ENCODE peak calls at places on chromosomes 5 and 9, in ten cellular contexts. A is T47D, L is ascending aorta, C is T-cell, J is lower leg skin, R is DMS79 treated with DMSO at 0.1 percent for 48 hours, G is HEK293T, F is Calu3, X is DMS153, I is midbrain. P is an unnamed sample.

GRCh38 chr9:6968271-6968670 is 210.5 kb downstream of the KDM4C start:
- DNase-seq in A (no peak), L (no peak), C (no peak), J (no peak), R (no peak), G (no peak), F (no peak), X (no peak), I (no peak), P (no peak)

GRCh38 chr5:135458921-135459331 is 6.8 kb upstream of the TIFAB start:
- DNase-seq in A (no peak), L (no peak), C (no peak), J (no peak), R (peak; percentile 2), G (no peak), F (peak; percentile 83), X (no peak), I (no peak), P (no peak)

GRCh38 chr9:29976981-29977380 is 2403.7 kb upstream of the C9orf72 start:
- DNase-seq in A (no peak), L (no peak), C (no peak), J (no peak), R (no peak), G (no peak), F (no peak), X (no peak), I (no peak), P (no peak)

GRCh38 chr9:129761293-129761900 is 8.6 kb upstream of the PTGES start:
- DNase-seq in A (no peak), L (no peak), C (no peak), J (no peak), R (no peak), G (no peak), F (no peak), X (no peak), I (no peak), P (no peak)

GRCh38 chr9:3827175-3827574 is 301.4 kb upstream of the RFX3 start:
- DNase-seq in A (peak; percentile 26), L (no peak), C (no peak), J (peak; percentile 37), R (no peak), G (no peak), F (peak; percentile 54), X (no peak), I (no peak), P (no peak)

GRCh38 chr9:136014928-136015633 is 53.9 kb upstream of the UBAC1 start:
- DNase-seq in A (no peak), L (peak; percentile 47), C (no peak), J (no peak), R (no peak), G (no peak), F (no peak), X (no peak), I (no peak), P (no peak)

GRCh38 chr5:36389245-36389644 is 87.5 kb upstream of the RANBP3L start:
- DNase-seq in A (no peak), L (no peak), C (no peak), J (peak; percentile 33), R (no peak), G (no peak), F (no peak), X (no peak), I (no peak), P (no peak)

GRCh38 chr9:132412089-132412488 is 2.1 kb downstream of the CFAP77 start:
- DNase-seq in A (no peak), L (no peak), C (peak; percentile 9), J (no peak), R (no peak), G (peak; percentile 50), F (peak; percentile 21), X (no peak), I (no peak), P (no peak)

GRCh38 chr9:124003636-124004349 is 7.8 kb upstream of the LHX2 start:
- DNase-seq in A (no peak), L (no peak), C (no peak), J (no peak), R (no peak), G (no peak), F (no peak), X (no peak), I (no peak), P (no peak)

GRCh38 chr9:116278326-116278725 is 124.7 kb downstream of the PAPPA start:
- DNase-seq in A (no peak), L (no peak), C (no peak), J (no peak), R (no peak), G (no peak), F (no peak), X (no peak), I (no peak), P (no peak)

GRCh38 chr5:167993771-167994170 is 297.7 kb upstream of the WWC1 start:
- DNase-seq in A (no peak), L (no peak), C (no peak), J (peak; percentile 41), R (no peak), G (no peak), F (no peak), X (no peak), I (no peak), P (no peak)